ENCODE peak calls at places on chromosomes 1 and 21, in seven cellular contexts. R is cardiac fibroblast, E is neural progenitor cell, O is mesendoderm, H is HFF-Myc, I is fibroblast of lung, D is GM23338. K is an unnamed sample.

GRCh38 chr21:45598666-45599065 is 44.9 kb upstream of the PCBP3 start:
- DNase-seq in R (no peak), E (no peak), O (no peak), H (no peak), I (no peak), D (no peak), K (no peak)

GRCh38 chr1:33161061-33161681 is 20.7 kb downstream of the TRIM62 start:
- DNase-seq in R (no peak), E (peak; percentile 78), O (no peak), H (no peak), I (peak; percentile 49), D (no peak), K (no peak)

GRCh38 chr1:39722495-39722894 is 16.2 kb upstream of the PPIE start:
- DNase-seq in R (peak; percentile 33), E (no peak), O (no peak), H (no peak), I (no peak), D (no peak), K (no peak)

GRCh38 chr1:111884772-111885443 is 104.6 kb downstream of the KCND3 start:
- DNase-seq in R (no peak), E (no peak), O (no peak), H (no peak), I (no peak), D (no peak), K (no peak)

GRCh38 chr1:204301171-204301957 is 58.4 kb downstream of the PLEKHA6 start:
- DNase-seq in R (no peak), E (no peak), O (no peak), H (no peak), I (no peak), D (no peak), K (no peak)

GRCh38 chr1:163174524-163175437 is 27.9 kb downstream of the RGS5 start:
- DNase-seq in R (peak; percentile 90), E (peak; percentile 82), O (peak; percentile 71), H (peak; percentile 57), I (peak; percentile 79), D (peak; percentile 88), K (peak; percentile 2)

GRCh38 chr21:46054031-46054430 is 43.9 kb upstream of the COL6A2 start:
- DNase-seq in R (no peak), E (no peak), O (no peak), H (no peak), I (no peak), D (no peak), K (no peak)

GRCh38 chr1:35005711-35006110 is 20.6 kb upstream of the TMEM35B start:
- DNase-seq in R (no peak), E (no peak), O (no peak), H (no peak), I (no peak), D (no peak), K (no peak)

GRCh38 chr1:31574749-31575372 is 1.5 kb upstream of the TINAGL1 start:
- DNase-seq in R (no peak), E (peak; percentile 1), O (no peak), H (no peak), I (no peak), D (no peak), K (no peak)

GRCh38 chr21:34337741-34338140 is 26.1 kb upstream of the KCNE2 start:
- DNase-seq in R (no peak), E (no peak), O (no peak), H (no peak), I (no peak), D (no peak), K (no peak)

GRCh38 chr1:54416435-54416834 is 10.2 kb upstream of the SSBP3 start:
- DNase-seq in R (no peak), E (no peak), O (no peak), H (no peak), I (no peak), D (no peak), K (no peak)

GRCh38 chr1:35298464-35298863 is 30.0 kb downstream of the ZMYM4 start:
- DNase-seq in R (peak; percentile 60), E (peak; percentile 61), O (peak; percentile 77), H (no peak), I (peak; percentile 48), D (peak; percentile 77), K (peak; percentile 8)

GRCh38 chr1:32894019-32894600 is 7.1 kb downstream of the TMEM54 start:
- DNase-seq in R (no peak), E (peak; percentile 55), O (no peak), H (no peak), I (no peak), D (peak; percentile 48), K (no peak)

GRCh38 chr1:93531193-93531592 is 83.3 kb downstream of the FNBP1L start:
- DNase-seq in R (no peak), E (no peak), O (no peak), H (no peak), I (no peak), D (no peak), K (no peak)

GRCh38 chr1:116573388-116574100 is 2.7 kb upstream of the CD58 start:
- DNase-seq in R (peak; percentile 59), E (no peak), O (no peak), H (no peak), I (no peak), D (no peak), K (no peak)

GRCh38 chr1:56774067-56774609 is 45.1 kb downstream of the FYB2 start:
- DNase-seq in R (no peak), E (no peak), O (no peak), H (no peak), I (no peak), D (no peak), K (no peak)

GRCh38 chr1:65068202-65069011 is 79.6 kb upstream of the AK4 start:
- DNase-seq in R (peak; percentile 31), E (no peak), O (peak; percentile 13), H (no peak), I (peak; percentile 51), D (peak; percentile 33), K (no peak)

GRCh38 chr1:206062464-206062863 is 9.5 kb downstream of the RHEX start:
- DNase-seq in R (peak; percentile 17), E (no peak), O (no peak), H (no peak), I (no peak), D (no peak), K (no peak)

GRCh38 chr1:106921186-106921585 is 135.3 kb upstream of the PRMT6 start:
- DNase-seq in R (peak; percentile 5), E (no peak), O (no peak), H (no peak), I (peak; percentile 46), D (no peak), K (no peak)

GRCh38 chr1:78839704-78840277 is 166.7 kb downstream of the ADGRL4 start:
- DNase-seq in R (peak; percentile 81), E (peak; percentile 60), O (peak; percentile 42), H (no peak), I (peak; percentile 74), D (peak; percentile 74), K (peak; percentile 10)

GRCh38 chr1:56508523-56508983 is 70.8 kb downstream of the PLPP3 start:
- DNase-seq in R (peak; percentile 47), E (no peak), O (no peak), H (no peak), I (peak; percentile 40), D (no peak), K (no peak)

GRCh38 chr1:42730002-42730401 is 10.0 kb downstream of the CLDN19 start:
- DNase-seq in R (no peak), E (no peak), O (peak; percentile 61), H (no peak), I (no peak), D (peak; percentile 56), K (no peak)

GRCh38 chr1:8055973-8056372 is 29.9 kb upstream of the ERRFI1 start:
- DNase-seq in R (peak; percentile 91), E (no peak), O (no peak), H (no peak), I (peak; percentile 87), D (no peak), K (no peak)

GRCh38 chr21:31251686-31252085 is 92.4 kb downstream of the TIAM1 start:
- DNase-seq in R (no peak), E (no peak), O (no peak), H (no peak), I (no peak), D (no peak), K (no peak)

GRCh38 chr1:63906053-63906704 is 132.4 kb downstream of the ROR1 start:
- DNase-seq in R (no peak), E (peak; percentile 42), O (no peak), H (peak; percentile 41), I (peak; percentile 36), D (peak; percentile 49), K (no peak)

GRCh38 chr1:107459204-107459904 is 318.5 kb downstream of the NTNG1 start:
- DNase-seq in R (no peak), E (no peak), O (no peak), H (no peak), I (no peak), D (no peak), K (no peak)

GRCh38 chr1:63448741-63449140 is 74.3 kb downstream of the ITGB3BP start:
- DNase-seq in R (peak; percentile 67), E (no peak), O (no peak), H (no peak), I (peak; percentile 28), D (no peak), K (no peak)

GRCh38 chr1:170122366-170122765 is 23.4 kb upstream of the NTMT2 start:
- DNase-seq in R (no peak), E (no peak), O (no peak), H (no peak), I (no peak), D (no peak), K (no peak)

K was measured in GM12864.